ENCODE peak calls at places on chromosomes 1 and 21, in seven cellular contexts. R is heart right ventricle, D is Peyer's patch, U is HL-60, V is fibroblast of pulmonary artery, Z is mucosa of descending colon, N is AG04450. I is an unnamed sample.

GRCh38 chr1:53049574-53049967 is 12.4 kb upstream of the PODN start:
- DNase-seq in R (no peak), D (no peak), U (no peak), V (no peak), Z (no peak), N (no peak), I (peak)

GRCh38 chr1:183002797-183003594 is 20.2 kb upstream of the LAMC1 start:
- DNase-seq in R (peak), D (no peak), U (no peak), V (peak), Z (no peak), N (no peak), I (peak)

GRCh38 chr1:15989776-15990175 is 13.9 kb upstream of the ZBTB17 start:
- DNase-seq in R (no peak), D (no peak), U (no peak), V (no peak), Z (no peak), N (no peak), I (no peak)

GRCh38 chr1:94270801-94271203 is 33.4 kb upstream of the ARHGAP29 start:
- DNase-seq in R (no peak), D (no peak), U (no peak), V (peak), Z (no peak), N (peak), I (peak)

GRCh38 chr1:5980314-5981008 is 11.8 kb downstream of the NPHP4 start:
- DNase-seq in R (peak), D (no peak), U (peak), V (peak), Z (no peak), N (no peak), I (peak)

GRCh38 chr1:239899747-239900146 is 191.9 kb upstream of the FMN2 start:
- DNase-seq in R (no peak), D (no peak), U (no peak), V (no peak), Z (no peak), N (no peak), I (no peak)

GRCh38 chr1:37438037-37438970 is 36.1 kb upstream of the ZC3H12A start:
- DNase-seq in R (no peak), D (no peak), U (no peak), V (no peak), Z (no peak), N (no peak), I (no peak)

GRCh38 chr1:31587720-31588423 is 11.6 kb downstream of the TINAGL1 start:
- DNase-seq in R (peak), D (peak), U (peak), V (peak), Z (peak), N (no peak), I (no peak)

GRCh38 chr21:29246614-29247013 is 52.1 kb upstream of the BACH1 start:
- DNase-seq in R (no peak), D (no peak), U (no peak), V (no peak), Z (no peak), N (no peak), I (no peak)

GRCh38 chr1:71273326-71273725 is 192.5 kb upstream of the ZRANB2 start:
- DNase-seq in R (no peak), D (no peak), U (no peak), V (no peak), Z (no peak), N (no peak), I (no peak)

GRCh38 chr21:36487641-36488307 is 7.9 kb upstream of the CLDN14 start:
- DNase-seq in R (no peak), D (no peak), U (peak), V (peak), Z (peak), N (no peak), I (peak)

GRCh38 chr1:172531846-172532699 is 877 bp upstream of the SUCO start:
- DNase-seq in R (peak), D (peak), U (peak), V (peak), Z (peak), N (peak), I (peak)

GRCh38 chr1:94617957-94618739 is 76.6 kb upstream of the F3 start:
- DNase-seq in R (no peak), D (no peak), U (no peak), V (no peak), Z (no peak), N (no peak), I (no peak)

GRCh38 chr1:80755944-80756343 is 1044.8 kb upstream of the ADGRL2 start:
- DNase-seq in R (no peak), D (no peak), U (no peak), V (no peak), Z (no peak), N (no peak), I (no peak)

GRCh38 chr1:51915958-51916357 is 37.4 kb upstream of the NRDC start:
- DNase-seq in R (no peak), D (no peak), U (no peak), V (no peak), Z (no peak), N (no peak), I (peak)

GRCh38 chr1:228930479-228930957 is 195.2 kb downstream of the RHOU start:
- DNase-seq in R (no peak), D (no peak), U (no peak), V (peak), Z (peak), N (no peak), I (no peak)

GRCh38 chr1:69055223-69055622 is 512.5 kb upstream of the LRRC7 start:
- DNase-seq in R (no peak), D (no peak), U (no peak), V (peak), Z (no peak), N (no peak), I (peak)

GRCh38 chr1:240004086-240004749 is 87.5 kb upstream of the FMN2 start:
- DNase-seq in R (no peak), D (peak), U (no peak), V (peak), Z (no peak), N (no peak), I (peak)

GRCh38 chr1:53944469-53945182 is 873 bp downstream of the IFT25 start:
- DNase-seq in R (no peak), D (no peak), U (no peak), V (peak), Z (peak), N (no peak), I (no peak)

GRCh38 chr1:197151185-197151584 is 4.7 kb upstream of the ASPM start:
- DNase-seq in R (no peak), D (no peak), U (no peak), V (no peak), Z (no peak), N (no peak), I (no peak)

GRCh38 chr1:31984419-31985347 is 29.0 kb upstream of the KHDRBS1 start:
- DNase-seq in R (no peak), D (no peak), U (no peak), V (peak), Z (no peak), N (no peak), I (peak)

GRCh38 chr1:236058141-236058626 is 6.7 kb downstream of the NID1 start:
- DNase-seq in R (no peak), D (no peak), U (no peak), V (peak), Z (no peak), N (no peak), I (peak)

GRCh38 chr1:236060286-236060685 is 4.6 kb downstream of the NID1 start:
- DNase-seq in R (no peak), D (no peak), U (no peak), V (no peak), Z (no peak), N (no peak), I (no peak)

GRCh38 chr1:236057546-236057945 is 7.3 kb downstream of the NID1 start:
- DNase-seq in R (no peak), D (no peak), U (no peak), V (no peak), Z (no peak), N (no peak), I (no peak)

GRCh38 chr1:236063551-236063918 is 1.4 kb downstream of the NID1 start:
- DNase-seq in R (no peak), D (no peak), U (no peak), V (no peak), Z (no peak), N (no peak), I (no peak)

GRCh38 chr1:236059011-236059410 is 5.9 kb downstream of the NID1 start:
- DNase-seq in R (no peak), D (no peak), U (no peak), V (no peak), Z (no peak), N (no peak), I (no peak)
- H3K4me3 ChIP-seq in R (peak), D (no peak), U (no peak), V (no peak), Z (no peak), N (no peak), I (peak)

GRCh38 chr1:202587859-202588480 is 122.3 kb downstream of the SYT2 start:
- DNase-seq in R (no peak), D (no peak), U (no peak), V (no peak), Z (no peak), N (no peak), I (no peak)

GRCh38 chr1:202590119-202590518 is 120.1 kb downstream of the SYT2 start:
- DNase-seq in R (no peak), D (no peak), U (no peak), V (no peak), Z (no peak), N (no peak), I (no peak)

GRCh38 chr1:202590975-202591411 is 119.3 kb downstream of the SYT2 start:
- DNase-seq in R (no peak), D (no peak), U (no peak), V (no peak), Z (no peak), N (no peak), I (no peak)

GRCh38 chr1:202588644-202589189 is 121.5 kb downstream of the SYT2 start:
- DNase-seq in R (no peak), D (no peak), U (no peak), V (no peak), Z (no peak), N (no peak), I (no peak)

DNA sequence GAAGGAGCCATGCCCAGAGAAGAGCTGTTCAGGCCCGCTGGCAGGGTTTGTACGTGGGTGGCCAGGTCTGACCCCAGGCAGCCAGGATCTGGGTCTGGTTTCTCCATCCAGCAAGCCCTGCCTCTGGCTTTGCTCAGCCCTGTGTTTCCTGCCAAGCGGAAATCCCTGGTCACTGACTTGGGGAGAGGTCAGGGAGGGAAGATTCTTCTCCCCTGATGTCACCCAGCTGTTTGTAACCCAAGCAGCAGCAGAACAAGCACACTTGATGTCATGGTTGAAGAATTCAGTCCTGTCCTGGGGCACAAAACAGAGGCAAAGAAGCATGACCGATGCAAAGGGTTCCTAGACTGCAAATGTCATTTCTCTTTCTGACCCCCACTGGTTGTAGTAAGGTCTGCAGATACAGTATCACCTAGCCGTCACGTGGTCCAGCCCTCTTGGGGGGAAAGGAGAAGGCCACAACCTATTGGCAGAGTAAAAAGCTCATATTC is 121.0 kb downstream of the SYT2 start:
- DNase-seq in R (peak), D (peak), U (no peak), V (peak), Z (peak), N (peak), I (peak)
- TF ChIP-seq CTCF in R (no peak), D (no peak), U (no peak), V (no peak), Z (no peak), N (no peak), I (no peak)

DNA sequence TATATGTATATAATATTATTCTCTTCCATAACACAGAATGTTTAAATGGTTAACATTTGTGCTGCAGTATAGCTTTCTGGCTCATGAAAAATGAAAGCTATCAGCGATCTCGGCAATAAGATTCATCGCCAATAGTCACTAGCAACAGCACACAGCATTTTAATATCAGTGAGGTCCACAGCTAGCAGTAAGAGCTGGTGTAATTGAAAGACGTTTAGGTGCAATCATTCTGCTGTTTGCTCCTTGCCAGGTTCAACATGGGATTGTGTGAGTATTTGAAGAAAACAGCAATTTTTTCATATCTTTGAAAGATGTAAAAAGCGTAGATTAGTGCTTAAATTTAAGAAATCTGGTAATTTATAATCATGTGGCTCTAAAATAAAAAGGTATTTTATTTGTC is 20.1 kb downstream of the PRKACB start:
- DNase-seq in R (no peak), D (no peak), U (no peak), V (peak), Z (no peak), N (no peak), I (peak)
- H3K4me3 ChIP-seq in R (no peak), D (no peak), U (no peak), V (peak), Z (no peak), N (peak), I (no peak)

DNA sequence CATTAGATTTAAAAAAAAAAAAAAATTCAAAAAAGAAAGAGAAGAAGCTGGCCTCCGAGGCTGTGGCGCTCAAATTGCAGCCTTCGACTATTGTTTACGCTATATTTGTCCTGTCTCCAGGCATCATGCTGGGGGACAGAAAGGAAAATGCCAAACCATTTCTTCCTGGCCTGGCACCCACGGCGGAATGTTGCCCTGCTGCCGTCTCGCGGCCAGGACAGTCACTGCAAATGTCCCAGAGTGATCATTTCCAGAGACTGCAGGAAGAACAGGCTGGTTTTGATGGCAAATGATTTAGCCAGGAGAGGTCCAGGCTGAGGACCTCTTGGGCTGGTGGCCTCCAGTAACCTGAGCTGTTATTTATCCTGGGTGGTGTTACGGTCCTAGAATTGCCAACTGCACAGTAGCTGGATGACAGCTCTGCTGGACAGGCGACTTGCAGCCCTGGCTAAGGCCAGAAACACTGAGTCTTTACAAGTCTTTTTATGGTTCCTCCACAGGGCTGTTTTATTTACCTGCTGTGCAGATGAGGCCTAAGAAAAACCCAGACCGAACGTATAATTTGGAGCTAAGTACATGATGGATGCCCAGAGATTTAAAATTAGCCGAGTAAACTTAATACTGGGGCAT is 30.2 kb upstream of the LRRC38 start:
- DNase-seq in R (peak), D (peak), U (no peak), V (peak), Z (peak), N (no peak), I (no peak)
- TF ChIP-seq CTCF in R (peak), D (peak), U (peak), V (peak), Z (no peak), N (no peak), I (peak)

GRCh38 chr1:151009674-151010345 is 1.6 kb downstream of the PRUNE1 start:
- DNase-seq in R (no peak), D (no peak), U (no peak), V (no peak), Z (no peak), N (no peak), I (no peak)
- H3K4me3 ChIP-seq in R (no peak), D (no peak), U (no peak), V (peak), Z (no peak), N (no peak), I (peak)

GRCh38 chr1:167791281-167792209 is 69.8 kb downstream of the MPZL1 start:
- DNase-seq in R (peak), D (peak), U (peak), V (peak), Z (no peak), N (peak), I (peak)
- TF ChIP-seq CTCF in R (no peak), D (no peak), U (no peak), V (no peak), Z (no peak), N (peak), I (no peak)

DNA sequence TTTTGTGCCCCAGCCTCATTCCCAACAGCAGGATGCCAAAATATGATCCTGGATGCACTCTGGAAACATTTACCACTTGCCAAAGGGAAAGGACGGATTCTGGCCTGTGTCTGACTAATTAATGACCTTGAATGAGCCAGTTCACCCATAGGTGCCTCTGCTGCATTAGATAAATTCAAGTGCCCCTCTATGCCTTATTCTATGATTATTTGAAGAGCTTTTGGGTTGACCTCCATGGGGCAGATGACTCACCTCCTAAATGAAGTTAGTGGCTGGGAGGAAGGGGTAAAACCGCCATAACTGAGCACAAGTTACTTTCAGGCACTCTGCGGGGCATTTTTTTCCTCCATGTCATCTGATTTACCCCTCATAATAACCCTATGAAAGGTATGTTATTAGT is 98.1 kb downstream of the CLIC6 start:
- DNase-seq in R (no peak), D (no peak), U (no peak), V (no peak), Z (no peak), N (no peak), I (no peak)
- H3K4me3 ChIP-seq in R (no peak), D (no peak), U (no peak), V (no peak), Z (no peak), N (no peak), I (no peak)

GRCh38 chr1:164058192-164058591 is 500.8 kb upstream of the PBX1 start:
- DNase-seq in R (no peak), D (no peak), U (no peak), V (no peak), Z (no peak), N (no peak), I (peak)
- TF ChIP-seq CTCF in R (no peak), D (no peak), U (no peak), V (no peak), Z (no peak), N (no peak), I (no peak)

DNA sequence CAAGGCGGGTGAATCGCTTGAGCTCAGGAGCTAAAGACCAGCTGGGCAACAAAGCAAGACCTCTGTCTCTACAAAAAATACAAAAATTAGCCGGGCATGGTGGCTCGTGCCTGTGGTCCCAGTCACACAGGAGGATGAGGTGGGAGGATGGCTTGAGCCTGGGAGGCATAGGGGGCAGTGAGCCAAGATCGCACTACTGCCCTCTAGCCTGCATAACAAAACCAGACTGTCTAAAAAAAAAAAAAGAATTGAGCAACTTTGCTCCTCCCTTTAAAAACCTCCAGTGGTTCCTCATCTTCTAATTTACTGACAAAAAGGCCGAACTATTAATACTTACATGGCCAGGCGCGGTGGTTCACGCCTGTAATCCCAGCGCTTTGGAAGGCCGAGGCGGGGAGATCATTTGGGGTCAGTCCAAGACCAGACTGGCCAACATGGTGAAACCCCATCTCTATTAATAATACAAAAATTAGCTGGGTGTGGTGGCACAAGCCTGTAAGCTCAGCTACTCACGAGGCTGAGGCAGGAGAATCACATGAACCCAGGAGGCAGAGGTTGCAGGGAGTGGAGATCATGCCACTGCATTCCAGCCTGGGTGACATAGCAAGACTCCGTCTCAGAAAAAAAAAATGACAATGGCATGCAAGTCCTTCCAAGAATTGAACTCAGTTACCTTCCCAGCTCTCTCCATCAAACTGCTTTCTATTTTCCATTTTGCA is 4.4 kb downstream of the ACBD3 start:
- DNase-seq in R (peak), D (peak), U (peak), V (peak), Z (peak), N (no peak), I (peak)
- H3K4me3 ChIP-seq in R (no peak), D (no peak), U (no peak), V (no peak), Z (no peak), N (no peak), I (no peak)